ENCODE peak calls at places on chromosome 20, in five cellular contexts. X is endothelial cell, J is Calu3, P is epithelial cell of esophagus, G is PC-9. H is an unnamed sample.

GRCh38 chr20:32539817-32540675 is 45.1 kb downstream of the NOL4L start:
- DNase-seq in X (no peak), J (peak), P (peak), G (peak), H (no peak)

GRCh38 chr20:20368414-20369352 is 779 bp downstream of the INSM1 start:
- DNase-seq in X (peak), J (no peak), P (no peak), G (no peak), H (peak)

GRCh38 chr20:45924391-45925261 is 9.9 kb upstream of the PCIF1 start:
- DNase-seq in X (no peak), J (no peak), P (no peak), G (no peak), H (no peak)

GRCh38 chr20:9062066-9062465 is 6.8 kb upstream of the PLCB4 start:
- DNase-seq in X (no peak), J (no peak), P (peak), G (no peak), H (no peak)

GRCh38 chr20:49445176-49445575 is 37.3 kb downstream of the KCNB1 start:
- DNase-seq in X (peak), J (peak), P (peak), G (no peak), H (no peak)

GRCh38 chr20:36179170-36179945 is 24.8 kb downstream of the EPB41L1 start:
- DNase-seq in X (no peak), J (no peak), P (no peak), G (no peak), H (no peak)

GRCh38 chr20:11047559-11047958 is 373.8 kb upstream of the JAG1 start:
- DNase-seq in X (no peak), J (peak), P (peak), G (peak), H (no peak)

GRCh38 chr20:63494420-63495166 is 4.3 kb downstream of the EEF1A2 start:
- DNase-seq in X (no peak), J (no peak), P (no peak), G (no peak), H (no peak)

GRCh38 chr20:6489361-6490154 is 277.9 kb upstream of the BMP2 start:
- DNase-seq in X (no peak), J (no peak), P (peak), G (peak), H (no peak)

GRCh38 chr20:25574411-25574810 is 10.9 kb downstream of the NINL start:
- DNase-seq in X (peak), J (peak), P (peak), G (peak), H (no peak)

GRCh38 chr20:51462566-51463276 is 79.8 kb downstream of the NFATC2 start:
- DNase-seq in X (no peak), J (no peak), P (no peak), G (no peak), H (no peak)

GRCh38 chr20:11769825-11770224 is 147.9 kb upstream of the BTBD3 start:
- DNase-seq in X (no peak), J (no peak), P (peak), G (no peak), H (no peak)

GRCh38 chr20:36773123-36773547 is 428 bp downstream of the DSN1 start:
- DNase-seq in X (no peak), J (no peak), P (peak), G (no peak), H (no peak)

GRCh38 chr20:1718604-1719384 is 61.2 kb upstream of the SIRPG start:
- DNase-seq in X (no peak), J (no peak), P (peak), G (peak), H (no peak)

GRCh38 chr20:62795023-62795761 is 1.1 kb upstream of the MRGBP start:
- DNase-seq in X (peak), J (peak), P (peak), G (peak), H (peak)

GRCh38 chr20:57481281-57481711 is 43.6 kb downstream of the CTCFL start:
- DNase-seq in X (no peak), J (no peak), P (no peak), G (no peak), H (peak)

GRCh38 chr20:3702992-3703391 is 9.4 kb downstream of the SIGLEC1 start:
- DNase-seq in X (no peak), J (no peak), P (no peak), G (no peak), H (no peak)

GRCh38 chr20:37999526-38000263 is 33.6 kb downstream of the TTI1 start:
- DNase-seq in X (no peak), J (no peak), P (no peak), G (no peak), H (no peak)

GRCh38 chr20:21387528-21387927 is 9.8 kb downstream of the NKX2-4 start:
- DNase-seq in X (no peak), J (no peak), P (peak), G (no peak), H (no peak)

GRCh38 chr20:1127840-1128239 is 9.4 kb downstream of the PSMF1 start:
- DNase-seq in X (no peak), J (no peak), P (peak), G (no peak), H (no peak)

GRCh38 chr20:63767886-63768285 is 28.3 kb downstream of the SLC2A4RG start:
- DNase-seq in X (no peak), J (no peak), P (no peak), G (no peak), H (no peak)

GRCh38 chr20:63087872-63088680 is 81.3 kb upstream of the BHLHE23 start:
- DNase-seq in X (no peak), J (no peak), P (no peak), G (no peak), H (no peak)

GRCh38 chr20:24303393-24303792 is 166.0 kb upstream of the SYNDIG1 start:
- DNase-seq in X (no peak), J (no peak), P (peak), G (no peak), H (no peak)
- TF ChIP-seq CTCF in X (no peak), J (no peak), P (no peak), G (no peak), H (no peak)

GRCh38 chr20:44570369-44570768 is 12.0 kb upstream of the PKIG start:
- DNase-seq in X (no peak), J (no peak), P (no peak), G (no peak), H (no peak)
- TF ChIP-seq CTCF in X (no peak), J (no peak), P (no peak), G (no peak), H (no peak)

DNA sequence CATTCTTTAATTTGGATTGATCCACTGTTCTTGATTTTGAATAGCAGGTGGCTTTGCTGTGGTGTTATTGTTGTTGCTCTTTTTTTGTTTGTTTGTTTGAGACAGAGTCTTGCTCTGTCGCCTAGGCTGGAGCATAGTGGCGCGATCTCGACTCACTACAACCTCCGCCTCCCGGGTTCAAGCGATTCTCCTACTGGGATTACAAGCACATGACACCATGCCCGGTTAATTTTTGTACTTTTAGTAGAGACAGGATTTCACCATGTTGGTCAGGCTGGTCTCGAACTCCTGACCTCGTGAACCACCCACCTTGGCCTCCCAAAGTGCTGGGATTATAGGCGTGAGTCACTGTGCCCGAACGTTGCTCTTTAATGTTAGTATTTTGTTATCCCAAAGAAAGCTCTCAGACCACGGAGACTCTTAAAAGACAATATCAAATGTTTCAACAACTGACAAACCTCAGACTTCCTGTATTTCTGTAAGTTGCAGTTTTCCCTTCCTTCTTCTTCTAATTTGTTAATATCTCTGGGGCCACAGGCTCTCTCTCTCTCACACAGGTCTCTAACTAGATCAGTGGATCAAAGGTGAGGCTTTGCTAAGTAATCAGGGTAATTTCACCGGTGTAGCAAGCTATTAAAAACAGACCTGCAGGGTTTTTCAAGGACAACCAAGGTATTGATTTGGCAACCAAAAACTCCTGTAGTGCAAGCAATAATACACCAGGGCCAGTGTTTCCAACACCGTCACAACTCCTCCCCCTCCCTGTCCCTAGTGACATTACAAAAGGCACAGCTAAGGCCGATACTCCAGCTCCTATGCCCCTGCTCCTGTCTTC is 48.8 kb upstream of the ZNF217 start:
- DNase-seq in X (peak), J (peak), P (peak), G (peak), H (no peak)
- TF ChIP-seq CTCF in X (no peak), J (no peak), P (no peak), G (no peak), H (no peak)

DNA sequence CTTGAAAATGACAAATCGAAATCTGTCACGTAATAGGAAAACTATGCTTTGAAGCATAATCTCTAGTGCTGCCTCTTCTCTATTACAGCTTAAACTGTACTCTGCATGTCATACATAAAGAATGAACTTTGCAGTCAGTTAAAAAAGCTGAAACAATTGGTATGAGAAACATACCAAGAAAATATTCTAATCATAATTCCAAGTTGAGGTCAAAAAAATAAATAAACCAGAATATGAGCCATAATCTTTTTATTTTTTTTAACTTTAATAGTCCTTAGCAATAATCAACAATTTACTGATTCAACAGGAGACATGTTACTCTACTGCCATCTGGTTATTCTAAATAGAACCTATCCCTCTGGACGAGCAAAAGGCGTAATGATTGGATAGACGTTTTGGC is 224.3 kb upstream of the FLRT3 start:
- DNase-seq in X (no peak), J (no peak), P (no peak), G (no peak), H (no peak)
- TF ChIP-seq CTCF in X (no peak), J (no peak), P (no peak), G (no peak), H (no peak)

GRCh38 chr20:59831024-59831900 is 102.2 kb downstream of the SYCP2 start:
- DNase-seq in X (no peak), J (peak), P (peak), G (peak), H (peak)
- TF ChIP-seq CTCF in X (no peak), J (no peak), P (no peak), G (no peak), H (no peak)

DNA sequence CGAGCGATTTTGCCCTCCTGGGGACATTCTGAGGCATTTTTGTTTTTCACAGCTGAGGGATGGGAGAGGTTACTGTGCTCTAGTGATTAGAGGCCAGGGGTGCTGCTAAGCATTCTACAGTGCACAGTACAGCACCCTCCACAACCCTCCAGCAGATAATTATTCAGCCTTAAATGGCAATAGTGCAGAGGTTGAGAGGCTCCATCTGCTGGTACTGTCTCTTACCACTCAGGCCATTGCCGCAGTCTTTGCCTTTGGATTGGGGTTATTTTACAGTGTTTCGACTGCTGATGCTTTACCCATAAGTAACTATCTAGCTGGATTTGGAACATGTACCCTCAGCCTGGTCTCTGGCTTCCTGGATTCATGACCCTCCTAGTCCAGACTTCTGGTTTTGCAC is 705.3 kb downstream of the KIF16B start:
- DNase-seq in X (no peak), J (no peak), P (peak), G (no peak), H (no peak)
- TF ChIP-seq CTCF in X (no peak), J (no peak), P (peak), G (no peak), H (no peak)

DNA sequence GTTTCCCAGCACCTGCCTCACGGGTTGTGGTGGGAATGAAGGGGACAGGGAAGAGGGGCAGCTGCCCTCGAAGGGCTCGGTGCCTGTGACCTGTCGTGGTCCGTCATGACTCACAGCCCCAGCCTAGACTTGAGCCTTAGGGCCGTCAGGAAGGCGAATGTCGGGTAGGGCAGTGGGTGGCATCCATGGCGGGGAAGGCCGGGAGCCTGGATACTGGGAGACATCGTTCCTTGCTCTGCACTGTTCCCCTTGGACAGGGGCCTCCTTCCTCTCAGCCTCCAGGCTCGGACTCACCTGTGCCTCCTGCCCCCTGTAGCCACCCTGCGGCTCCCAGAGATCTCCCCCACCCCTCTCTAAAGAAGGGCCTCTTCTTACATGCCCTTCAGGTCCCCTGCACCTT is 52.2 kb upstream of the APCDD1L start:
- DNase-seq in X (no peak), J (no peak), P (no peak), G (peak), H (no peak)
- TF ChIP-seq CTCF in X (no peak), J (no peak), P (no peak), G (no peak), H (no peak)

GRCh38 chr20:22411568-22412450 is 172.6 kb downstream of the FOXA2 start:
- DNase-seq in X (no peak), J (peak), P (peak), G (no peak), H (no peak)
- TF ChIP-seq CTCF in X (no peak), J (no peak), P (no peak), G (no peak), H (no peak)

GRCh38 chr20:61561111-61561830 is 309.2 kb downstream of the CDH4 start:
- DNase-seq in X (no peak), J (no peak), P (no peak), G (no peak), H (no peak)

GRCh38 chr20:61559706-61560315 is 307.8 kb downstream of the CDH4 start:
- DNase-seq in X (no peak), J (no peak), P (no peak), G (no peak), H (no peak)

GRCh38 chr20:61558726-61559125 is 306.7 kb downstream of the CDH4 start:
- DNase-seq in X (no peak), J (no peak), P (peak), G (no peak), H (no peak)

GRCh38 chr20:61562897-61563504 is 310.9 kb downstream of the CDH4 start:
- DNase-seq in X (no peak), J (no peak), P (no peak), G (no peak), H (no peak)

DNA sequence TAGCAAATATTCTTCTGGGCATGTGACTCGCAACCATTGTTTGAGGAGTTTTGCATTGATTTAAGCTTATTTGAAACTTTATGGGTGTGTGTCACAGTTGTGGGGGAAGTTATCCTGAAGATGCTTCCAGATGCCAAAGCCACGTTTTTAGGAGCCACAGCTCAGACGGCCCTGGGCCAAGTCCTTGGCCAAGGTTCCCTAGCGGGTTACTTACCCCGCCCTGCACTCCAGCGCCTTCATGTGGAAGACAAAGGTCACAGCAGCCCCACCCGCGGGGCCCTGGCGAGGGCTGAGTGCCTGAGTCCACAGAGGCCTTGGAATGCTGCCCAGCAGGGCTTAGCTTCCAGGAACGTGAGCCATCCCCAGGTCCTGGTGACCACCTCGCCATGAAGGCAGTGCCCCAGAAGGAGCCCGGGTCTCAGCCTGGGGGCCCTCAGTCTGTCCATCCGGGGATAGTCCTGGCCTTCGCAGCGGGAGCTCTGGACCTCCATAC is 308.3 kb downstream of the CDH4 start:
- DNase-seq in X (no peak), J (no peak), P (peak), G (no peak), H (no peak)
- TF ChIP-seq CTCF in X (no peak), J (no peak), P (no peak), G (no peak), H (no peak)